ENCODE peak calls at places on chromosomes 7 and 10, in six cellular contexts. J, Y, Q, K, S and I are unnamed samples.
A peak's percentile ranks its signal among the peaks of the same experiment; 100 is the strongest.

GRCh38 chr10:123236122-123236521 is 81.9 kb downstream of the BUB3 start:
- DNase-seq in K (no peak), J (no peak), Y (no peak), S (no peak), Q (no peak), I (no peak)

GRCh38 chr10:133459454-133460207 is 5.9 kb downstream of the SCART1 start:
- DNase-seq in S (no peak), Q (no peak), J (no peak), Y (no peak), K (no peak), I (no peak)

GRCh38 chr10:43109671-43110249 is 28.5 kb upstream of the CSGALNACT2 start:
- DNase-seq in K (no peak), Q (no peak), S (no peak), J (no peak), Y (no peak), I (no peak)

GRCh38 chr7:106126170-106126938 is 14.2 kb upstream of the SYPL1 start:
- DNase-seq in Y (peak; percentile 62), K (no peak), J (peak; percentile 42), S (no peak), Q (no peak), I (no peak)

GRCh38 chr7:141585592-141586510 is 34.6 kb downstream of the AGK start:
- DNase-seq in Y (no peak), J (no peak), Q (no peak), S (peak; percentile 41), K (no peak), I (no peak)

GRCh38 chr7:157895520-157896375 is 558.9 kb downstream of the DNAJB6 start:
- DNase-seq in K (no peak), Y (no peak), Q (no peak), J (no peak), S (no peak), I (no peak)

GRCh38 chr10:50392966-50393718 is 141.8 kb upstream of the ASAH2 start:
- DNase-seq in K (no peak), J (no peak), S (peak; percentile 15), Y (no peak), Q (no peak), I (no peak)

GRCh38 chr7:73841689-73842247 is 548 bp downstream of the METTL27 start:
- DNase-seq in S (peak; percentile 44), Q (no peak), J (peak; percentile 22), K (no peak), Y (no peak), I (no peak)

GRCh38 chr7:12685550-12685949 is 1.9 kb upstream of the ARL4A start:
- DNase-seq in Y (peak; percentile 38), K (peak; percentile 36), Q (no peak), S (peak; percentile 71), J (no peak), I (peak; percentile 85)

GRCh38 chr10:13074562-13075451 is 25.2 kb upstream of the OPTN start:
- DNase-seq in J (peak; percentile 67), Y (peak; percentile 70), Q (no peak), S (peak; percentile 81), K (peak; percentile 69), I (peak; percentile 91)

GRCh38 chr10:101394522-101395133 is 40.7 kb downstream of the BTRC start:
- DNase-seq in S (no peak), Y (no peak), J (no peak), Q (no peak), K (no peak), I (no peak)

GRCh38 chr10:86757110-86757790 is 831 bp downstream of the BMPR1A start:
- DNase-seq in S (peak; percentile 59), Y (peak; percentile 36), J (peak; percentile 46), Q (peak; percentile 20), K (peak; percentile 34), I (peak; percentile 38)

GRCh38 chr10:106278385-106278784 is 886.1 kb downstream of the SORCS1 start:
- DNase-seq in S (no peak), K (no peak), Q (no peak), J (no peak), Y (no peak), I (no peak)

GRCh38 chr7:148738737-148739535 is 40.2 kb downstream of the CUL1 start:
- DNase-seq in J (no peak), K (no peak), Q (peak; percentile 34), S (no peak), Y (no peak), I (no peak)

GRCh38 chr7:118245267-118246040 is 20.9 kb downstream of the ANKRD7 start:
- DNase-seq in Y (no peak), K (no peak), S (no peak), J (no peak), Q (no peak), I (no peak)

GRCh38 chr7:84686373-84686772 is 491.8 kb upstream of the SEMA3A start:
- DNase-seq in J (no peak), Y (no peak), S (no peak), K (no peak), Q (no peak), I (no peak)

GRCh38 chr10:1398626-1399410 is 338.5 kb downstream of the ADARB2 start:
- DNase-seq in K (no peak), S (no peak), J (no peak), Y (no peak), Q (no peak), I (peak; percentile 48)

GRCh38 chr10:129161184-129161583 is 305.9 kb upstream of the MGMT start:
- DNase-seq in J (no peak), K (no peak), Q (no peak), Y (no peak), S (no peak), I (no peak)

GRCh38 chr7:158735935-158736334 is 31.3 kb upstream of the NCAPG2 start:
- DNase-seq in S (no peak), K (no peak), J (no peak), Q (no peak), Y (no peak), I (peak; percentile 74)

GRCh38 chr10:131694168-131694962 is 206.4 kb upstream of the PPP2R2D start:
- DNase-seq in J (no peak), Q (no peak), K (no peak), S (no peak), Y (no peak), I (no peak)

GRCh38 chr10:73655257-73655989 is 406 bp downstream of the SYNPO2L start:
- DNase-seq in Q (no peak), K (no peak), S (no peak), J (peak; percentile 59), Y (no peak), I (no peak)

GRCh38 chr10:73413108-73413527 is 740 bp downstream of the ANXA7 start:
- DNase-seq in J (peak; percentile 67), K (peak; percentile 63), Q (peak; percentile 25), S (peak; percentile 62), Y (peak; percentile 15), I (no peak)

GRCh38 chr10:34854147-34854601 is 39.1 kb upstream of the PARD3 start:
- DNase-seq in J (no peak), Y (peak; percentile 29), S (peak; percentile 18), K (no peak), Q (no peak), I (no peak)

GRCh38 chr10:85978566-85979358 is 387.8 kb downstream of the GRID1 start:
- DNase-seq in Q (no peak), Y (no peak), K (no peak), S (no peak), J (no peak), I (no peak)

GRCh38 chr7:114530074-114530611 is 115.5 kb downstream of the FOXP2 start:
- DNase-seq in Q (no peak), J (no peak), K (no peak), S (no peak), Y (no peak), I (no peak)

GRCh38 chr7:151123485-151124204 is 37.4 kb downstream of the AGAP3 start:
- DNase-seq in Q (peak; percentile 66), K (peak; percentile 89), J (peak; percentile 88), Y (peak; percentile 61), S (peak; percentile 94), I (peak; percentile 79)
- TF ChIP-seq POLR2A in Q (no peak), K (no peak), J (no peak), Y (no peak), S (no peak), I (no peak)

DNA sequence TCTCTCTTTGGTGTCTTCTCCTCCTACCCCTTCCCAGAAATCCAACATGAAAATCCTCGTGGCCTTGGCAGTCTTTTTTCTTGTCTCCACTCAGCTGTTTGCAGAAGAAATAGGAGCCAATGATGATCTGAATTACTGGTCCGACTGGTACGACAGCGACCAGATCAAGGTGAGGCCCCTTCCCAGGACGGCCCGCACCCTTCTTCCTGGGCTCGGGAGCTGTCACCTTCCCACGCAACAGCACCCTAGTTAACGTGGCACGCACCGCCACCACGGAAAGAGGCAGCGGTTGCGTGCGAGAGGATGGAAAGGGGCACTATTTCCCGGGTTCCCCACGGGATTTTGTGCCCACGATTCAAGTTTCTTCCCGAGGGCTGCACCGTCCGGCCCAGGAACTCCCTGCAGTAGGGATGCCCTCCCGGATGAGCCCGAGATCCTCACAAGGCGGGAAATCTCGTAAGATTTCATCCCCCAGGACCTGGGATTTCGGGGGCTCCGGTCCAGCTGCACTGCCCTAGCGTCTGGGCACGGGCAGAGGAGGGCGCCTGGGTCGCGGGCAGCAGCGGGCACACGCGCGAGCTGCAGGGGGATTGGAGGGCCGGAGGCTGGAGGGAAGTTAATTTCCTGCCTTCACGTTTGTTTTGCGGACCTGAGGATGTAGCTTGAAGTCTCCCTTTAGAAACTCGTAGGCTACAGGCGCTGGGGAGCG is 835 bp downstream of the TAC1 start:
- DNase-seq in J (no peak), K (no peak), Q (no peak), S (no peak), Y (no peak), I (no peak)
- H3K4me3 ChIP-seq in J (peak overlapping the region; percentile 20), K (no peak overlapping the region), Q (peak overlapping the region; percentile 15), S (peak overlapping the region; percentile 24), Y (peak overlapping the region; percentile 18), I (no peak overlapping the region)

DNA sequence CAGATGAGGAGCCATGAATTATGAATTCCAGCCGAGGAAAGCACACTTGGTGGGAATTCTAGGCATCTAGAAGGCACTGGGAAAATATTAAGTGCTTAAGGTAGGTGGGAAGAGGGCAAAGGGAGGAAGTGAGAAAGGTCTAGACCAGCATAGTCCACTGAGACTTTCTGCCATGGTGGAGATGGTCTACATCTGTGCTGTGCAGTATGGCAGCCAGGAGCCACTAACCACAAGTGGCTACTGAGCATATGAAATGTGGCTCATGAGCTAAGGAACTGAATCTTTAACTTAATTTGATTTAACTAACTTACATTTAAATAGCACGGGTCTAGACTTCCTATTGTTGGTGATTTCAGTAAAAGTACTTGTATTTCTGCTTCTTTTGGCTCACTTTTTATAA is 82.5 kb upstream of the SEM1 start:
- DNase-seq in Q (no peak), Y (no peak), S (no peak), K (no peak), J (no peak), I (no peak)
- TF ChIP-seq POLR2A in Q (no peak), Y (no peak), S (no peak), K (no peak), J (no peak), I (no peak)

GRCh38 chr7:128860158-128861073 is 2.2 kb upstream of the ATP6V1F start:
- DNase-seq in S (no peak), Y (no peak), J (no peak), Q (no peak), K (no peak), I (no peak)

GRCh38 chr7:128863433-128863989 is 855 bp downstream of the ATP6V1F start:
- DNase-seq in Y (no peak), S (peak; percentile 91), Q (no peak), K (peak; percentile 40), J (peak; percentile 45), I (no peak)

GRCh38 chr7:128859232-128860157 is 3.2 kb upstream of the ATP6V1F start:
- DNase-seq in J (no peak), Q (no peak), S (no peak), K (no peak), Y (no peak), I (no peak)

GRCh38 chr7:128862571-128863432 is at the start of gene ATP6V1F:
- DNase-seq in S (peak; percentile 98), K (peak; percentile 98), J (peak; percentile 99), Q (peak; percentile 95), Y (peak; percentile 96), I (peak; percentile 97)

GRCh38 chr7:128861957-128862570 is 592 bp upstream of the ATP6V1F start:
- DNase-seq in S (no peak), J (no peak), Y (no peak), Q (no peak), K (no peak), I (no peak)
- H3K4me3 ChIP-seq in S (peak overlapping the region; percentile 81), J (peak overlapping the region; percentile 66), Y (peak overlapping the region; percentile 90), Q (peak overlapping the region; percentile 83), K (no peak overlapping the region), I (no peak overlapping the region)